ENCODE peak calls at places on chromosomes 3 and 15, in five cellular contexts. G is nephron progenitor cell, K is Peyer's patch, L is spleen, W is H9. O is an unnamed sample.
A peak's percentile ranks its signal among the peaks of the same experiment; 100 is the strongest.

GRCh38 chr15:43930556-43930955 is 103.8 kb downstream of the WDR76 start:
- DNase-seq in G (no peak), L (peak; percentile 57), K (peak; percentile 62), W (no peak), O (no peak)

GRCh38 chr15:48250640-48251076 is 44.6 kb downstream of the SLC12A1 start:
- DNase-seq in G (peak; percentile 22), L (no peak), K (no peak), W (peak; percentile 35), O (no peak)

GRCh38 chr15:61038387-61038786 is 190.7 kb downstream of the RORA start:
- DNase-seq in G (no peak), W (no peak), K (no peak), L (no peak), O (no peak)

GRCh38 chr15:62940359-62940754 is 102.2 kb upstream of the TPM1 start:
- DNase-seq in W (no peak), G (no peak), L (no peak), K (no peak), O (no peak)

GRCh38 chr3:197366301-197367044 is 68.1 kb upstream of the DLG1 start:
- DNase-seq in L (peak; percentile 45), W (no peak), G (no peak), K (peak; percentile 34), O (no peak)

GRCh38 chr3:171018151-171018935 is 8.2 kb downstream of the SLC2A2 start:
- DNase-seq in G (peak; percentile 10), W (peak; percentile 47), L (no peak), K (no peak), O (no peak)

GRCh38 chr3:196707566-196707965 is 4.5 kb downstream of the CEP19 start:
- DNase-seq in W (no peak), G (no peak), L (no peak), K (no peak), O (no peak)

GRCh38 chr3:18740631-18741583 is 315.8 kb upstream of the SATB1 start:
- DNase-seq in G (no peak), W (no peak), L (no peak), K (peak; percentile 67), O (no peak)

GRCh38 chr3:18657858-18658820 is 233.0 kb upstream of the SATB1 start:
- DNase-seq in L (no peak), W (no peak), K (no peak), G (no peak), O (no peak)

GRCh38 chr15:39459538-39459937 is 121.3 kb upstream of the THBS1 start:
- DNase-seq in G (no peak), L (no peak), K (no peak), W (no peak), O (no peak)

GRCh38 chr3:11553436-11554235 is 90.1 kb downstream of the VGLL4 start:
- DNase-seq in K (no peak), W (no peak), G (no peak), L (peak; percentile 70), O (no peak)

GRCh38 chr3:127536818-127537810 is 53.4 kb downstream of the TPRA1 start:
- DNase-seq in W (no peak), L (no peak), G (peak; percentile 38), K (peak; percentile 39), O (no peak)

GRCh38 chr3:46089237-46090011 is 62.1 kb upstream of the XCR1 start:
- DNase-seq in G (no peak), L (peak; percentile 91), W (no peak), K (peak; percentile 81), O (no peak)

GRCh38 chr3:112634786-112635541 is 6.0 kb downstream of the CCDC80 start:
- DNase-seq in K (no peak), W (no peak), G (no peak), L (no peak), O (no peak)

GRCh38 chr15:48643776-48644497 is 1.6 kb downstream of the FBN1 start:
- DNase-seq in K (no peak), W (no peak), G (no peak), L (no peak), O (no peak)

GRCh38 chr3:184085389-184085852 is 11.4 kb upstream of the HTR3E start:
- DNase-seq in G (no peak), W (no peak), K (no peak), L (no peak), O (no peak)

GRCh38 chr15:45179221-45179985 is 8.4 kb downstream of the SHF start:
- DNase-seq in K (peak; percentile 85), W (peak; percentile 81), G (no peak), L (peak; percentile 78), O (peak; percentile 80)

GRCh38 chr3:38327335-38328009 is 19.1 kb upstream of the XYLB start:
- DNase-seq in G (no peak), L (no peak), K (no peak), W (no peak), O (no peak)

GRCh38 chr15:58081891-58082290 is 16.4 kb upstream of the ALDH1A2 start:
- DNase-seq in K (no peak), G (no peak), W (no peak), L (no peak), O (no peak)

GRCh38 chr3:49313902-49314676 is 25.8 kb downstream of the USP4 start:
- DNase-seq in K (no peak), G (no peak), W (no peak), L (no peak), O (no peak)

GRCh38 chr3:98290916-98291315 is 8.6 kb downstream of the OR5H2 start:
- DNase-seq in K (no peak), G (no peak), L (no peak), W (no peak), O (no peak)

GRCh38 chr3:122880173-122880572 is 85.3 kb downstream of the SLC49A4 start:
- DNase-seq in K (no peak), W (no peak), L (no peak), G (no peak), O (no peak)

GRCh38 chr15:64695571-64695992 is 79.8 kb downstream of the RBPMS2 start:
- DNase-seq in W (no peak), G (no peak), L (peak; percentile 72), K (peak; percentile 62), O (no peak)

GRCh38 chr3:14890470-14890869 is 56.9 kb upstream of the NR2C2 start:
- DNase-seq in L (peak; percentile 37), G (no peak), W (no peak), K (no peak), O (no peak)

GRCh38 chr15:54772663-54773062 is 424.1 kb downstream of the RSL24D1 start:
- DNase-seq in W (no peak), L (no peak), K (no peak), G (no peak), O (no peak)

GRCh38 chr15:81023483-81024264 is 23.0 kb downstream of the TLNRD1 start:
- DNase-seq in G (no peak), L (peak; percentile 86), K (peak; percentile 67), W (no peak), O (no peak)

GRCh38 chr15:59553879-59554735 is 57.5 kb upstream of the GCNT3 start:
- DNase-seq in L (no peak), K (no peak), W (no peak), G (no peak), O (no peak)

GRCh38 chr3:168364992-168365391 is 269.3 kb upstream of the GOLIM4 start:
- DNase-seq in G (no peak), W (no peak), L (no peak), K (no peak), O (no peak)

GRCh38 chr3:45603226-45603625 is 8.7 kb downstream of the LIMD1 start:
- DNase-seq in W (no peak), K (no peak), G (no peak), L (peak; percentile 2), O (no peak)

GRCh38 chr3:137762674-137763593 is 1.2 kb upstream of the SOX14 start:
- DNase-seq in G (no peak), W (no peak), L (no peak), K (no peak), O (no peak)

GRCh38 chr3:159432721-159433300 is 555.8 kb upstream of the IL12A start:
- DNase-seq in G (no peak), W (no peak), L (no peak), K (no peak), O (no peak)

GRCh38 chr3:117681619-117682018 is 972.0 kb downstream of the TUSC7 start:
- DNase-seq in G (no peak), W (no peak), K (no peak), L (no peak), O (no peak)

GRCh38 chr3:191253089-191253799 is 54.2 kb downstream of the OSTN start:
- DNase-seq in W (no peak), G (no peak), L (no peak), K (no peak), O (no peak)

GRCh38 chr15:85421116-85421925 is 40.9 kb downstream of the AKAP13 start:
- DNase-seq in W (no peak), K (no peak), G (no peak), L (no peak), O (no peak)

GRCh38 chr3:17500618-17501017 is 241.8 kb downstream of the TBC1D5 start:
- DNase-seq in K (no peak), G (no peak), W (no peak), L (no peak), O (no peak)

GRCh38 chr3:182179631-182180030 is 467.9 kb downstream of the SOX2 start:
- DNase-seq in L (no peak), G (no peak), K (no peak), W (no peak), O (no peak)

GRCh38 chr3:168071535-168071934 is 24.2 kb downstream of the GOLIM4 start:
- DNase-seq in L (no peak), K (no peak), W (no peak), G (no peak), O (no peak)

GRCh38 chr15:52790941-52791751 is 1.0 kb upstream of the ONECUT1 start:
- DNase-seq in K (no peak), G (peak; percentile 57), W (peak; percentile 66), L (peak; percentile 71), O (no peak)
- TF ChIP-seq CTCF in K (no peak), G (peak; percentile 27), W (peak; percentile 63), L (no peak), O (no peak)

DNA sequence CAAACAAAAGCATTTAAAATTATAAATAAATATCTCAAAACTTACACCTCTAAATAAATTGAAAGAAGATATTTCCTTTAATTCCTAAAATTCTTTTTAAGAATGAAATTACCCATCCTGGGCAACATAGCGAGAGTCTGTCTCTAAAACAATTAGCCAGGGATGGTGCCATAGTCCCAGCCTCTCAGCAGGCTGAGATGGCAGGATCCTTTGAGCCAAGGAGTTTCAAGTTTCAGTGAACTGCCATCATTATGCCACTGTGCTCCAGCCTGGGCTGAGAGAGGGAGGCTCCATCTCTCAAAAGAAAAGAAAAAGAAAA is 25.4 kb downstream of the AADAC start:
- DNase-seq in W (no peak), L (no peak), K (no peak), G (no peak), O (no peak)
- TF ChIP-seq CTCF in W (no peak), L (peak; percentile 35), K (no peak), G (no peak), O (no peak)

GRCh38 chr3:42518800-42519567 is 16.5 kb downstream of the VIPR1 start:
- DNase-seq in K (no peak), L (no peak), G (no peak), W (peak; percentile 76), O (no peak)
- TF ChIP-seq CTCF in K (no peak), L (peak; percentile 19), G (peak; percentile 13), W (peak; percentile 69), O (no peak)

GRCh38 chr15:76647612-76648011 is 257.5 kb downstream of the SCAPER start:
- DNase-seq in K (no peak), G (no peak), W (no peak), L (no peak), O (no peak)

GRCh38 chr15:76642671-76643070 is 262.5 kb downstream of the SCAPER start:
- DNase-seq in K (no peak), W (no peak), L (no peak), G (no peak), O (no peak)
- TF ChIP-seq CTCF in K (peak; percentile 23), W (peak; percentile 67), L (no peak), G (peak; percentile 31), O (no peak)

GRCh38 chr3:149489060-149489690 is 14.7 kb downstream of the TM4SF4 start:
- DNase-seq in K (no peak), G (peak; percentile 11), W (peak; percentile 52), L (no peak), O (no peak)
- TF ChIP-seq CTCF in K (peak; percentile 17), G (peak; percentile 51), W (peak; percentile 82), L (peak; percentile 38), O (peak; percentile 68)